ENCODE peak calls at places on chromosomes 7 and 10, in seven cellular contexts. One of them, this sample, is unnamed.

GRCh38 chr7:12623885-12624498 is 53.5 kb downstream of the SCIN start:
- DNase-seq in H1: no peak
- DNase-seq in neuronal stem cell: no peak
- DNase-seq in mesendoderm: peak
- DNase-seq in H9: no peak
- DNase-seq in IMR-90: peak
- DNase-seq in trophoblast cell: peak
- DNase-seq in this sample: peak

GRCh38 chr10:12587408-12587807 is 238.1 kb downstream of the CAMK1D start:
- DNase-seq in trophoblast cell: no peak
- DNase-seq in mesendoderm: no peak
- DNase-seq in IMR-90: peak
- DNase-seq in H1: no peak
- DNase-seq in H9: no peak
- DNase-seq in neuronal stem cell: no peak
- DNase-seq in this sample: no peak

GRCh38 chr10:114486938-114487814 is 82.9 kb upstream of the AFAP1L2 start:
- DNase-seq in trophoblast cell: no peak
- DNase-seq in H1: no peak
- DNase-seq in H9: no peak
- DNase-seq in neuronal stem cell: no peak
- DNase-seq in mesendoderm: peak
- DNase-seq in IMR-90: peak
- DNase-seq in this sample: no peak

GRCh38 chr7:116052006-116052405 is 21.4 kb upstream of the TFEC start:
- DNase-seq in neuronal stem cell: no peak
- DNase-seq in mesendoderm: peak
- DNase-seq in trophoblast cell: peak
- DNase-seq in H1: no peak
- DNase-seq in H9: no peak
- DNase-seq in IMR-90: peak
- DNase-seq in this sample: no peak

GRCh38 chr10:10796774-10797415 is 220.8 kb upstream of the CELF2 start:
- DNase-seq in H9: no peak
- DNase-seq in IMR-90: peak
- DNase-seq in mesendoderm: peak
- DNase-seq in trophoblast cell: no peak
- DNase-seq in H1: no peak
- DNase-seq in neuronal stem cell: no peak
- DNase-seq in this sample: peak

GRCh38 chr10:121308046-121308445 is 290.2 kb downstream of the FGFR2 start:
- DNase-seq in H9: no peak
- DNase-seq in IMR-90: no peak
- DNase-seq in trophoblast cell: no peak
- DNase-seq in mesendoderm: no peak
- DNase-seq in H1: no peak
- DNase-seq in neuronal stem cell: no peak
- DNase-seq in this sample: no peak

GRCh38 chr10:124245191-124245590 is 151.8 kb upstream of the CHST15 start:
- DNase-seq in mesendoderm: no peak
- DNase-seq in H1: no peak
- DNase-seq in H9: no peak
- DNase-seq in IMR-90: no peak
- DNase-seq in trophoblast cell: no peak
- DNase-seq in neuronal stem cell: no peak
- DNase-seq in this sample: no peak

GRCh38 chr7:22480523-22481075 is 19.4 kb downstream of the STEAP1B start:
- DNase-seq in H9: no peak
- DNase-seq in trophoblast cell: peak
- DNase-seq in neuronal stem cell: no peak
- DNase-seq in mesendoderm: no peak
- DNase-seq in H1: no peak
- DNase-seq in IMR-90: no peak
- DNase-seq in this sample: no peak

GRCh38 chr10:5890519-5890878 is 456 bp downstream of the FBH1 start:
- DNase-seq in H1: no peak
- DNase-seq in IMR-90: no peak
- DNase-seq in neuronal stem cell: no peak
- DNase-seq in trophoblast cell: peak
- DNase-seq in H9: no peak
- DNase-seq in mesendoderm: peak
- DNase-seq in this sample: peak

GRCh38 chr7:67821116-67821515 is 824.5 kb downstream of the TYW1 start:
- DNase-seq in trophoblast cell: no peak
- DNase-seq in mesendoderm: no peak
- DNase-seq in H1: no peak
- DNase-seq in IMR-90: no peak
- DNase-seq in neuronal stem cell: no peak
- DNase-seq in H9: no peak
- DNase-seq in this sample: no peak

GRCh38 chr10:34530778-34531177 is 284.3 kb downstream of the PARD3 start:
- DNase-seq in H9: no peak
- DNase-seq in trophoblast cell: peak
- DNase-seq in neuronal stem cell: no peak
- DNase-seq in mesendoderm: no peak
- DNase-seq in H1: no peak
- DNase-seq in IMR-90: no peak
- DNase-seq in this sample: no peak

DNA sequence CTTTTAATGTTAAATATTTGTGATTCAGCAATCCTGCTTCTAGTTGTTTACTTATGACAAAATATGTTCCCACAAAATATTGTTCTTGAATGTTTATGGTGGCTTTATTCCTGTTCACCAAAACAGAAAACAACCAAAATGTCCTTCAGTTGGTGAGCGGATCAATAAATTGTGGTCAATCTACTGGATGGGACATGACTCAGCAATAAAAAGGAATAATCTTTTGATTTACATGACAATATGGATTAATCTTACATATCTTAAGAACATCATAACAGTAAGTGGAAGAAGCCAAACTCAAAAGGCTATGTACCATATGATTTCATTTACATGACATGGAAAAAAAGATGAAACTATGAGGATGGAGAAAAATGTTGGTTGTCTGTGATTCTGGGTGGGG is 691.3 kb upstream of the GHITM start:
- DNase-seq in IMR-90: no peak
- DNase-seq in neuronal stem cell: no peak
- DNase-seq in trophoblast cell: no peak
- DNase-seq in H1: no peak
- DNase-seq in H9: no peak
- DNase-seq in mesendoderm: no peak
- DNase-seq in this sample: no peak
- H3K18ac ChIP-seq in IMR-90: no peak
- H3K18ac ChIP-seq in neuronal stem cell: no peak
- H3K18ac ChIP-seq in trophoblast cell: no peak
- H3K18ac ChIP-seq in H1: no peak
- H3K18ac ChIP-seq in H9: no peak
- H3K18ac ChIP-seq in mesendoderm: no peak
- H3K18ac ChIP-seq in this sample: no peak

GRCh38 chr10:91705948-91706670 is 73.2 kb upstream of the PPP1R3C start:
- DNase-seq in IMR-90: no peak
- DNase-seq in trophoblast cell: no peak
- DNase-seq in H9: no peak
- DNase-seq in mesendoderm: no peak
- DNase-seq in H1: no peak
- DNase-seq in neuronal stem cell: no peak
- DNase-seq in this sample: no peak
- H3K18ac ChIP-seq in IMR-90: no peak
- H3K18ac ChIP-seq in trophoblast cell: no peak
- H3K18ac ChIP-seq in H9: no peak
- H3K18ac ChIP-seq in mesendoderm: no peak
- H3K18ac ChIP-seq in H1: no peak
- H3K18ac ChIP-seq in neuronal stem cell: no peak
- H3K18ac ChIP-seq in this sample: no peak

GRCh38 chr7:1112625-1113547 is 25.0 kb downstream of the GPER1 start:
- DNase-seq in H9: no peak
- DNase-seq in trophoblast cell: no peak
- DNase-seq in H1: no peak
- DNase-seq in mesendoderm: no peak
- DNase-seq in IMR-90: no peak
- DNase-seq in neuronal stem cell: no peak
- DNase-seq in this sample: no peak

GRCh38 chr7:1114088-1114487 is 26.2 kb downstream of the GPER1 start:
- DNase-seq in H9: no peak
- DNase-seq in H1: no peak
- DNase-seq in trophoblast cell: no peak
- DNase-seq in mesendoderm: no peak
- DNase-seq in neuronal stem cell: no peak
- DNase-seq in IMR-90: no peak
- DNase-seq in this sample: no peak

GRCh38 chr7:1112109-1112508 is 24.2 kb downstream of the GPER1 start:
- DNase-seq in H9: no peak
- DNase-seq in trophoblast cell: no peak
- DNase-seq in H1: no peak
- DNase-seq in IMR-90: peak
- DNase-seq in mesendoderm: no peak
- DNase-seq in neuronal stem cell: no peak
- DNase-seq in this sample: no peak

GRCh38 chr7:1113548-1113885 is 25.6 kb downstream of the GPER1 start:
- DNase-seq in trophoblast cell: no peak
- DNase-seq in IMR-90: no peak
- DNase-seq in H9: no peak
- DNase-seq in mesendoderm: no peak
- DNase-seq in H1: no peak
- DNase-seq in neuronal stem cell: no peak
- DNase-seq in this sample: no peak

GRCh38 chr7:1114505-1114904 is 26.6 kb downstream of the GPER1 start:
- DNase-seq in trophoblast cell: no peak
- DNase-seq in H1: no peak
- DNase-seq in IMR-90: no peak
- DNase-seq in H9: no peak
- DNase-seq in mesendoderm: no peak
- DNase-seq in neuronal stem cell: no peak
- DNase-seq in this sample: no peak
- H3K18ac ChIP-seq in trophoblast cell: no peak
- H3K18ac ChIP-seq in H1: no peak
- H3K18ac ChIP-seq in IMR-90: no peak
- H3K18ac ChIP-seq in H9: no peak
- H3K18ac ChIP-seq in mesendoderm: no peak
- H3K18ac ChIP-seq in neuronal stem cell: no peak
- H3K18ac ChIP-seq in this sample: no peak

DNA sequence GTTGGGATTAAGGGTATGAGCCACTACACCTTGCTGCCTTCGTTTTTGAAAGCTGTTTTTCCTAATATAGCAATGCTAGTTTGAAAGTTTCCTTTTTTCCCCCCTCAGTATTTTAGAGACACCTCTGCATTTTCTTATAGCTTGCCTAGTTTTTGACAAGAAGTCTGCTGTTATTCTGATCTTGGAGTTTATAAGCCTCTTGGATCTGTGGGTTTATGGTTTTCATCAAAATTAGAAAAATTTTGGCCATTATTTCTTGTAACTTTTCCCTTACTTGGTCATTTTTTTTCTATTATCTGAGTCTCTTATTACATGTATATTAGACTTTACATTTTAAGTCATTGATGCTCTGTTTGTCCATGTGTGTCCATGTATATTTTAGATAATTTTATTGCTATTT is 57.2 kb downstream of the SHOC2 start:
- DNase-seq in H9: no peak
- DNase-seq in neuronal stem cell: no peak
- DNase-seq in IMR-90: no peak
- DNase-seq in trophoblast cell: no peak
- DNase-seq in mesendoderm: no peak
- DNase-seq in H1: no peak
- DNase-seq in this sample: no peak
- H3K18ac ChIP-seq in H9: no peak
- H3K18ac ChIP-seq in neuronal stem cell: no peak
- H3K18ac ChIP-seq in IMR-90: no peak
- H3K18ac ChIP-seq in trophoblast cell: no peak
- H3K18ac ChIP-seq in mesendoderm: no peak
- H3K18ac ChIP-seq in H1: no peak
- H3K18ac ChIP-seq in this sample: no peak

GRCh38 chr7:18526368-18526878 is 30.9 kb downstream of the HDAC9 start:
- DNase-seq in IMR-90: no peak
- DNase-seq in trophoblast cell: no peak
- DNase-seq in neuronal stem cell: no peak
- DNase-seq in mesendoderm: no peak
- DNase-seq in H9: no peak
- DNase-seq in H1: no peak
- DNase-seq in this sample: no peak
- H3K18ac ChIP-seq in IMR-90: no peak
- H3K18ac ChIP-seq in trophoblast cell: no peak
- H3K18ac ChIP-seq in neuronal stem cell: no peak
- H3K18ac ChIP-seq in mesendoderm: no peak
- H3K18ac ChIP-seq in H9: no peak
- H3K18ac ChIP-seq in H1: no peak
- H3K18ac ChIP-seq in this sample: no peak

GRCh38 chr10:100869399-100869798 is 43.4 kb upstream of the SLF2 start:
- DNase-seq in trophoblast cell: no peak
- DNase-seq in H1: no peak
- DNase-seq in IMR-90: no peak
- DNase-seq in neuronal stem cell: no peak
- DNase-seq in mesendoderm: no peak
- DNase-seq in H9: no peak
- DNase-seq in this sample: no peak
- H3K18ac ChIP-seq in trophoblast cell: no peak
- H3K18ac ChIP-seq in H1: no peak
- H3K18ac ChIP-seq in IMR-90: no peak
- H3K18ac ChIP-seq in neuronal stem cell: no peak
- H3K18ac ChIP-seq in mesendoderm: no peak
- H3K18ac ChIP-seq in H9: no peak
- H3K18ac ChIP-seq in this sample: no peak

DNA sequence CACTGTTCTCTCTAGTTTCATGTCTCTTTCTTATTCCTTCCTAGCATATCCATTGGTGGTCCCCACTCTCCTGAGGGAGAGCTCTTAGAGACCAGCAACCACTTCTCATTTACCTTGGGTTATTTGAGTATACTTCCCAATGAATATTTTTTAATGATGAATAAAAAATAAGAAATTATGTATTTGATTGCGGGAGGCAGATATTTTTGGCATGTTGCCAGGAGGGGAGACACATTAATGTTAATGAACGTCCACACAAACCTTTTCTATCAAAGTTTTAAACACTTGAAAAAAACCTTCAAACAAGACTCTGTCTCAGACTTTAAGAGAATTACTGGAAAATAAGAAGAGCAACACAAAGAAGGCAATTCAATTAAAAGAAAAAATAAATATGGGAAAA is 260.6 kb upstream of the MAGI2 start:
- DNase-seq in neuronal stem cell: no peak
- DNase-seq in IMR-90: no peak
- DNase-seq in trophoblast cell: no peak
- DNase-seq in H9: no peak
- DNase-seq in H1: no peak
- DNase-seq in mesendoderm: no peak
- DNase-seq in this sample: no peak
- H3K18ac ChIP-seq in neuronal stem cell: no peak
- H3K18ac ChIP-seq in IMR-90: no peak
- H3K18ac ChIP-seq in trophoblast cell: no peak
- H3K18ac ChIP-seq in H9: no peak
- H3K18ac ChIP-seq in H1: no peak
- H3K18ac ChIP-seq in mesendoderm: no peak
- H3K18ac ChIP-seq in this sample: no peak

DNA sequence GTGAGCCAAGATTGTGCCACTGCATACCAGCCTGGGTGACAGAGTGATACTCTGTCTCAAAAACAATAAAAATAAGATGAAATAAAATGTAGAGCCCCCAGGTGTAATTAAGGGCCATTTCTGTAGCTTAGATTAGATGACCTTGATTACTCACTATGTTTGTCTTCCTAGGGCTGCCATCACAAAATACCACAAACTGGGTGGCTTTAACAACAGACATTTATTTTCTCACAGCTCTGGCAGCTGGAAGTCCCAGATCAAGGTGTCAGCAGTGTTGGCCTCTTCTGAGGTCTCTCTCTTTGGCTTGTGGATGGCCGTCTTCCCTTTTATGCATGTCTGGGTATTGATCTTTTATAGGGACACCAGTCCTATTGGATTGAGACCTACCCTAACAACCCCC is 6.1 kb downstream of the PTER start:
- DNase-seq in neuronal stem cell: no peak
- DNase-seq in mesendoderm: no peak
- DNase-seq in H1: no peak
- DNase-seq in IMR-90: no peak
- DNase-seq in trophoblast cell: no peak
- DNase-seq in H9: no peak
- DNase-seq in this sample: no peak
- H3K18ac ChIP-seq in neuronal stem cell: no peak
- H3K18ac ChIP-seq in mesendoderm: no peak
- H3K18ac ChIP-seq in H1: no peak
- H3K18ac ChIP-seq in IMR-90: no peak
- H3K18ac ChIP-seq in trophoblast cell: no peak
- H3K18ac ChIP-seq in H9: no peak
- H3K18ac ChIP-seq in this sample: no peak

This sample was measured in mesenchymal stem cell.